ENCODE peak calls at places on chromosome 2, in six cellular contexts. C, S, N, L, W and Y are unnamed samples.

GRCh38 chr2:95698166-95698565 is 106.4 kb downstream of the TRIM43 start:
- DNase-seq in C (no peak), W (peak), N (no peak), S (no peak), L (no peak), Y (no peak)

GRCh38 chr2:27494944-27495554 is at the start of gene FNDC4:
- DNase-seq in L (peak), W (peak), C (no peak), S (no peak), N (no peak), Y (no peak)

GRCh38 chr2:10285578-10286198 is 17.0 kb upstream of the HPCAL1 start:
- DNase-seq in S (peak), N (peak), L (no peak), W (peak), C (no peak), Y (peak)

GRCh38 chr2:64327510-64328414 is 126.2 kb upstream of the LGALSL start:
- DNase-seq in N (peak), C (no peak), S (peak), W (peak), L (no peak), Y (no peak)

GRCh38 chr2:240481720-240482119 is 46.3 kb downstream of the GPC1 start:
- DNase-seq in N (no peak), W (no peak), S (no peak), C (no peak), L (no peak), Y (no peak)

GRCh38 chr2:124025896-124026295 is 809 bp downstream of the CNTNAP5 start:
- DNase-seq in S (no peak), W (no peak), N (no peak), L (no peak), C (no peak), Y (no peak)

GRCh38 chr2:235264512-235264911 is 229.3 kb upstream of the AGAP1 start:
- DNase-seq in S (no peak), N (no peak), L (no peak), W (no peak), C (no peak), Y (no peak)

GRCh38 chr2:172000696-172001361 is 1.1 kb downstream of the METAP1D start:
- DNase-seq in W (no peak), N (no peak), C (no peak), S (no peak), L (no peak), Y (no peak)

GRCh38 chr2:104474725-104475124 is 379.2 kb upstream of the POU3F3 start:
- DNase-seq in L (no peak), N (no peak), W (no peak), C (no peak), S (no peak), Y (no peak)

GRCh38 chr2:138602166-138602460 is 100.5 kb downstream of the SPOPL start:
- DNase-seq in W (no peak), S (no peak), N (no peak), L (no peak), C (no peak), Y (no peak)